ENCODE peak calls at places on chromosomes 5 and 9, in five cellular contexts. X, Z, A, R and Q are unnamed samples.

GRCh38 chr5:112867411-112867810 is 6.3 kb downstream of the SRP19 start:
- DNase-seq in Z (no peak), X (no peak), A (no peak), R (no peak), Q (no peak)

GRCh38 chr5:79259810-79260209 is 23.9 kb downstream of the JMY start:
- DNase-seq in X (no peak), Z (no peak), A (no peak), R (no peak), Q (no peak)

GRCh38 chr9:113999256-114000062 is 78.6 kb downstream of the AMBP start:
- DNase-seq in Z (peak), X (no peak), A (peak), R (no peak), Q (no peak)

GRCh38 chr5:76175821-76176403 is 92.7 kb downstream of the SV2C start:
- DNase-seq in Z (no peak), A (no peak), X (no peak), R (no peak), Q (no peak)

GRCh38 chr9:81032831-81033230 is 656.5 kb downstream of the TLE1 start:
- DNase-seq in R (no peak), X (no peak), Z (no peak), A (no peak), Q (no peak)

GRCh38 chr5:119412828-119413227 is 39.5 kb upstream of the HSD17B4 start:
- DNase-seq in A (no peak), R (no peak), Z (no peak), X (no peak), Q (no peak)

GRCh38 chr5:107948377-107948776 is 277.6 kb upstream of the EFNA5 start:
- DNase-seq in Z (no peak), R (no peak), A (no peak), X (no peak), Q (no peak)

GRCh38 chr9:120151806-120152205 is 428.2 kb downstream of the CDK5RAP2 start:
- DNase-seq in X (no peak), Z (no peak), A (no peak), R (no peak), Q (no peak)

GRCh38 chr5:170584446-170584845 is 80.6 kb downstream of the KCNIP1 start:
- DNase-seq in R (no peak), Z (no peak), A (no peak), X (no peak), Q (no peak)

GRCh38 chr9:20551835-20552234 is 70.5 kb downstream of the MLLT3 start:
- DNase-seq in A (no peak), X (no peak), Z (no peak), R (no peak), Q (no peak)

GRCh38 chr9:103319979-103320378 is 324.8 kb downstream of the CYLC2 start:
- DNase-seq in R (no peak), A (no peak), X (no peak), Z (no peak), Q (no peak)

GRCh38 chr9:136093331-136093986 is 1.6 kb downstream of the NACC2 start:
- DNase-seq in A (no peak), X (peak), R (no peak), Z (no peak), Q (no peak)

GRCh38 chr5:95280692-95281091 is 4.2 kb downstream of the MCTP1 start:
- DNase-seq in X (no peak), Z (no peak), R (no peak), A (no peak), Q (no peak)

GRCh38 chr9:107638922-107639321 is 149.4 kb upstream of the KLF4 start:
- DNase-seq in Z (no peak), X (no peak), R (peak), A (peak), Q (peak)

GRCh38 chr9:99176527-99177013 is 45.2 kb downstream of the ALG2 start:
- DNase-seq in X (no peak), A (no peak), R (no peak), Z (no peak), Q (no peak)

GRCh38 chr5:61280205-61280604 is 51.9 kb upstream of the ZSWIM6 start:
- DNase-seq in X (no peak), A (no peak), Z (no peak), R (no peak), Q (peak)

GRCh38 chr9:37417857-37418618 is 4.5 kb upstream of the GRHPR start:
- DNase-seq in Z (no peak), R (no peak), X (no peak), A (peak), Q (no peak)

GRCh38 chr5:17151686-17152085 is 65.7 kb upstream of the BASP1 start:
- DNase-seq in A (no peak), R (no peak), Z (no peak), X (no peak), Q (no peak)

GRCh38 chr5:157827429-157827828 is 31.5 kb downstream of the CLINT1 start:
- DNase-seq in R (no peak), X (no peak), A (no peak), Z (no peak), Q (peak)

GRCh38 chr5:126777257-126777973 is 479 bp downstream of the LMNB1 start:
- DNase-seq in A (peak), X (peak), Z (peak), R (peak), Q (no peak)

GRCh38 chr5:33170414-33170813 is 270.4 kb upstream of the TARS1 start:
- DNase-seq in Z (no peak), A (no peak), R (no peak), X (no peak), Q (no peak)

GRCh38 chr9:18976368-18977238 is 56.4 kb downstream of the SAXO1 start:
- DNase-seq in R (no peak), X (no peak), A (no peak), Z (no peak), Q (peak)

GRCh38 chr9:95193067-95193466 is 124.4 kb downstream of the FANCC start:
- DNase-seq in A (no peak), Z (no peak), X (no peak), R (no peak), Q (no peak)

GRCh38 chr9:89879711-89880110 is 274.9 kb downstream of the GADD45G start:
- DNase-seq in Z (peak), R (peak), A (peak), X (no peak), Q (no peak)

GRCh38 chr5:155211764-155212163 is 198.2 kb downstream of the KIF4B start:
- DNase-seq in X (no peak), Z (no peak), A (no peak), R (no peak), Q (no peak)

GRCh38 chr5:124902097-124902821 is 155.8 kb upstream of the ZNF608 start:
- DNase-seq in R (no peak), A (no peak), X (no peak), Z (peak), Q (no peak)

GRCh38 chr5:73327908-73328455 is 120.6 kb downstream of the FOXD1 start:
- DNase-seq in Z (no peak), R (no peak), A (no peak), X (no peak), Q (no peak)

GRCh38 chr5:126351138-126351537 is 72.1 kb upstream of the GRAMD2B start:
- DNase-seq in X (no peak), R (no peak), Z (no peak), A (no peak), Q (no peak)

GRCh38 chr9:135023389-135023788 is 64.1 kb upstream of the OLFM1 start:
- DNase-seq in A (peak), R (no peak), X (peak), Z (no peak), Q (no peak)

GRCh38 chr5:107108111-107108510 is 562.6 kb downstream of the EFNA5 start:
- DNase-seq in A (no peak), Z (no peak), X (no peak), R (no peak), Q (no peak)

GRCh38 chr9:136611606-136612005 is 51.1 kb upstream of the EGFL7 start:
- DNase-seq in Z (no peak), X (no peak), R (no peak), A (no peak), Q (no peak)

GRCh38 chr9:124320062-124320973 is 62.6 kb downstream of the NEK6 start:
- DNase-seq in Z (peak), R (peak), A (peak), X (no peak), Q (peak)

GRCh38 chr5:9698125-9698848 is 68.1 kb upstream of the TAS2R1 start:
- DNase-seq in X (no peak), Z (no peak), R (no peak), A (no peak), Q (peak)

GRCh38 chr5:100777680-100778281 is 125.3 kb downstream of the ST8SIA4 start:
- DNase-seq in Z (no peak), R (no peak), X (no peak), A (peak), Q (peak)

GRCh38 chr5:6576861-6577501 is 55.9 kb downstream of the NSUN2 start:
- DNase-seq in Z (no peak), A (no peak), R (no peak), X (no peak), Q (peak)

GRCh38 chr9:75642522-75642921 is 248.0 kb upstream of the PCSK5 start:
- DNase-seq in X (no peak), A (no peak), Z (no peak), R (no peak), Q (no peak)

GRCh38 chr5:53023969-53024368 is 34.8 kb downstream of the ITGA2 start:
- DNase-seq in Z (no peak), X (no peak), A (peak), R (no peak), Q (peak)

DNA sequence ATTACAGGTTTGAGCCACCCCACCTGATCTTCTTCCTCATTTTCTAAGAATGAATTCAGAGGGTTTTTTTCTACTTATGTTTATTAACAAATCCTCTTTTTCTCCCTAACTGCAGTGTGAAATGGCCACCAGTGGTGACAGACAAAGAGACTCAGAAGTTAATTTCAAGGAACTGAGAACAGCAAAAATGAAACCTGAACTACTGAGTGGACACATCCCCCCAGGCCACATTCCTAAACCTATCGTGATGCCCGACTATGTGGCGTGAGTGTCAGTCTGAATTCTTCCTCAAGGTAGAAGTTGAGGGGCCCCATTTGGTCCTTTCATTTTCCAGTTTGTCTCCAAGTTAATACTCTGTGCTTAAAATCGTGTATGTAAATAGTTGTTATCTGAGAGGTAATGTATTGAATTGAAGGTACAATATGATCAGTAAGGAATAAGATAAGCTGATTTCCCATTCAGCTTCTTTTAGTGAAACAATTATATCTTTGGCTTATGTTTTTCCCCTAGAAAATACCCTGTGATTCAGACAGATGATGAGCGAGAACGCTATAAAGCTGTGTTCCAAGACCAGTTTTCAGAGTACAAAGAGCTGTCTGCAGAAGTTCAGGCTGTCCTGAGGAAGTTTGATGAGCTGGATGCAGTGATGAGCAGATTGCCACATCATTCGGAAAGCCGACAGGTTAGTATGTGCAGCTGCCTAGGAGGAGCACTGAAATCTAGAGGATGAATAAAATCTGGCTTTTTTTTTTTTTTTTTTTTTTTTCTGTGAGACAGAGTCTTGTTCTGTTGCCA is 17.7 kb downstream of the MARVELD2 start:
- DNase-seq in A (no peak), R (no peak), Z (no peak), X (no peak), Q (no peak)
- TF ChIP-seq CTCF in A (no peak), R (no peak), Z (no peak), X (no peak), Q (no peak)

DNA sequence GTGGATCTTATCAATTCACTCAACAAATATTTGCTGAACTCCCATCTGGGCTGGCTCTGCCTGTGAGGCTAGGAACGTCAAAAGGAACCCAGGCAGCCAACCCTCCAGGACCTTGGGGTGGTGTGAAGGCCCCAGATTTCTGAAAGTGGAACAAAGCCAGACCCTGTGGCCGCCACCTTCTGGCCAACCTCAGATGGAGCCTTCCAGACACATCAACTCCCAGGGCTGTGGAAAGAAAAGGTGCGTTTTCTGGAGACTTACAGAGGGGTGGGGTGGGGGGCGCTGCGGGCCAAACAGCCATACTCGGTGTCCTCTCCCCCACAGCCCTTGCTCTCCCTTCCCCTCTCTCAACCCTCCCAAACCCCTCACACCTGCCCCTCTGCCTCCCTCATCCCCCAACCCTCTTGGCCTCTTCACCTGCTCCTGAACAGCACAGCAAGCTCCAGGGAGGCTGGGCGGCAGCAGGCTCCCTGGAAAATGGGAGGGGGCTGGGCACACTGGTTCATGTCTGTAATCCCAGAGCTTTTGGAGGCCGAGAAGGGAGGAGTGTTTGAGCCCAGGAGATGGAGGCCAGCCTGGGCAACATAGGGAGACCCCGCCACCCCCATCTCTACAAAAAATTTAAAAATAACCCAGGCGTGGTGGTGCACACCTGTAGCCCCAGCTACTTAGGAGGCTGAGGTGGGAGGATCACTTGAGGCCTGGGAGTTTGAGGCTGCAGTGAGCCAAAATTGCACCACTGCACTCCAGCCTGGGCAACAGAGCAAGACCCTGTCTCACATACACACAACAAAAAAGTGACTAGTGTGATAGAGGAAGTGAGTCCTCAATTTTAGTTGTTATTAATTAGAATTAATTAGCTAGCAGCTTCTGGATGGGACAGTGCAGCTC is 45.0 kb upstream of the PRRC2B start:
- DNase-seq in R (no peak), X (no peak), A (no peak), Z (no peak), Q (no peak)
- TF ChIP-seq CTCF in R (no peak), X (no peak), A (no peak), Z (no peak), Q (no peak)

DNA sequence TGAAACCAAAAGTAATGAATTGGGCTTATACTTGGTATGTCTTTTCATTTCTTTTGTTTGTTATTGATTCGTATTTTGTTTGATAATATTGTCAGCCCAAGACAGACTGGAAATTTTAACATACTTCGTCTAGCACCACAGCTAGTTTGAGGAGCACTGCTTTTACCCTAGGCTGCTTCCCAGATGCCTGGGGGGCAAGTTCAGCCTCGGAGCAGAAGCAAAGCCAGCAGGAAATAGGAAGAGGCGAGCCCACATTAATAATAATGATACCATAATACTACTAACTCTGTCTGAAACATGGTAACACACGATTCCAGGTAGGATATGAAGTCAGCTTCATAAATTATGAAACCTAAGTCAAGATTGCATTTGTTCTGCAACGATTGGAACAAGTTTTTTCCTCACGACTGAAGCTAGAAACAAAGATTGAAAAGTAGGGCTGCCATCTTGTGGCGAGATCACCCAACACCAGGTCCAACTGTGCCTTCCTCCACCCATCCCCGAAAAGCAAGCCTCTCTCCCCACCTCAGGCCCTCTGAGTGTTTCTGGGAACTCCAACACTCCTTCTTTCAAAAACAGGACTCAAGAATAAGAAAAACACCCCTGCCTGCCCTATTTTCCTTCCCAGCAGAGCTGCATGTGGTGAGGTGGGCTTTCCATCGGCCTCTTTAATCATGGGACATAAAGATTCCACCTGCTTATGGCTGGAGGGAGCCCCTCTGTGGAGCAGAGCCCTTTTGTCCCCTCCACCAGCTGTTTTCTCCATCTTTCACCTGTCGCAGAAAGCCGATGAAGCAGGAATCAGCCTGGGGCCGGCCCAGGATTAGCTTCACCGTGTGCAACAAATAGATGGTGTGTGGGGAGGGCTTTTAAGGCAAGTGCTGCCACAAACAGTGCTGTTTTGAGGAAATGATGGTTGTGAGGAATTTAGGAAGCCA is 236.3 kb downstream of the CAAP1 start:
- DNase-seq in A (no peak), Z (no peak), R (no peak), X (no peak), Q (no peak)
- TF ChIP-seq CTCF in A (no peak), Z (no peak), R (no peak), X (peak), Q (peak)

GRCh38 chr5:26700759-26701384 is 337.5 kb downstream of the CDH9 start:
- DNase-seq in A (no peak), R (no peak), X (no peak), Z (no peak), Q (no peak)
- TF ChIP-seq CTCF in A (no peak), R (peak), X (peak), Z (no peak), Q (no peak)